ENCODE peak calls at places on chromosome 13, in four cellular contexts. D is Panc1, N is colonic mucosa, Z is NT2/D1. Q is an unnamed sample. For H3K4me1 and H3K9me3, the result is how much of the 10 kb centered on the place peaks cover.

GRCh38 chr13:109165417-109165904 is 536.0 kb downstream of the MYO16 start:
- DNase-seq in D (no peak), N (no peak), Z (no peak), Q (peak)

GRCh38 chr13:57716295-57716694 is 84.8 kb downstream of the PCDH17 start:
- DNase-seq in D (no peak), N (no peak), Z (peak), Q (no peak)

GRCh38 chr13:98144501-98145350 is 1.8 kb downstream of the FARP1 start:
- DNase-seq in D (no peak), N (peak), Z (no peak), Q (peak)

GRCh38 chr13:93963266-93964131 is 516.0 kb downstream of the DCT start:
- DNase-seq in D (peak), N (no peak), Z (no peak), Q (peak)

GRCh38 chr13:25920931-25921330 is 130.9 kb downstream of the SHISA2 start:
- DNase-seq in D (no peak), N (no peak), Z (no peak), Q (no peak)

GRCh38 chr13:25679936-25680335 is 308.2 kb downstream of the ATP8A2 start:
- DNase-seq in D (no peak), N (no peak), Z (no peak), Q (no peak)

GRCh38 chr13:44188257-44188656 is 185.4 kb upstream of the SERP2 start:
- DNase-seq in D (no peak), N (no peak), Z (no peak), Q (peak)

GRCh38 chr13:21463424-21463823 is 4.3 kb upstream of the ZDHHC20 start:
- DNase-seq in D (no peak), N (no peak), Z (no peak), Q (no peak)

GRCh38 chr13:97275265-97275664 is 53.1 kb downstream of the MBNL2 start:
- DNase-seq in D (no peak), N (no peak), Z (no peak), Q (no peak)

GRCh38 chr13:75445717-75446529 is 36.0 kb downstream of the TBC1D4 start:
- DNase-seq in D (no peak), N (no peak), Z (no peak), Q (no peak)

GRCh38 chr13:67043901-67044300 is 186.2 kb downstream of the PCDH9 start:
- DNase-seq in D (no peak), N (no peak), Z (no peak), Q (no peak)

GRCh38 chr13:69287050-69287698 is 820.5 kb upstream of the ATXN8OS start:
- DNase-seq in D (no peak), N (no peak), Z (no peak), Q (no peak)

GRCh38 chr13:86403213-86403612 is 604.0 kb upstream of the SLITRK6 start:
- DNase-seq in D (no peak), N (no peak), Z (no peak), Q (no peak)

GRCh38 chr13:20873348-20873747 is 29.2 kb downstream of the XPO4 start:
- DNase-seq in D (no peak), N (no peak), Z (no peak), Q (no peak)

GRCh38 chr13:77502104-77502720 is 33.3 kb upstream of the SCEL start:
- DNase-seq in D (no peak), N (no peak), Z (no peak), Q (no peak)

GRCh38 chr13:24228852-24229458 is 68.4 kb downstream of the SPATA13 start:
- DNase-seq in D (no peak), N (peak), Z (peak), Q (no peak)

GRCh38 chr13:98994896-98995295 is 17.0 kb upstream of the DOCK9 start:
- DNase-seq in D (no peak), N (no peak), Z (no peak), Q (peak)

GRCh38 chr13:101628900-101629299 is 176.4 kb downstream of the ITGBL1 start:
- DNase-seq in D (no peak), N (no peak), Z (no peak), Q (no peak)
- H3K4me1 ChIP-seq in D (under half), N (under half), Z (under half), Q (under half)

GRCh38 chr13:36950330-36950729 is 30.3 kb upstream of the SMAD9 start:
- DNase-seq in D (no peak), N (no peak), Z (no peak), Q (no peak)

GRCh38 chr13:36959438-36960116 is 39.5 kb upstream of the SMAD9 start:
- DNase-seq in D (no peak), N (no peak), Z (no peak), Q (no peak)

GRCh38 chr13:36950920-36951319 is 30.9 kb upstream of the SMAD9 start:
- DNase-seq in D (no peak), N (no peak), Z (no peak), Q (no peak)

DNA sequence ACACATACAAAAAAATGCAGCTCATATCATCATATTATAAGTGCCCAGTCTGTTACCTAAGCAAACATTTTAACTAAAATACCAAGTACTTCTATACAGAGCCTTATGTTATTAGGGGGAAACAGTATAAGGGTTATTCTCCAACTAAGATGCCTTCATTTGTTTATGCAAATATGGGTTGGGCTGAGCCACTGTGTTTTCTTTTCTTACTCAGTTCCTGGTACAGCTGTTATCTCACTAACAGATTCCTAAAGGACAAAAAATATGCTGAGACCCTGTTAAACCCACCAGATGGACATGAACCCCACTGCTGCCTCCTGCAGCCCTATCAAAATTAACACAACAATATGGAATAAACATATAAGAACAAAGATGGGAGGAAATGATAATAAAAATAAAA is 34.5 kb upstream of the SMAD9 start:
- DNase-seq in D (no peak), N (no peak), Z (no peak), Q (no peak)
- H3K9me3 ChIP-seq in D (under half), N (under half), Z (under half), Q (under half)

GRCh38 chr13:33262554-33262953 is 23.0 kb downstream of the STARD13 start:
- DNase-seq in D (no peak), N (peak), Z (no peak), Q (no peak)

GRCh38 chr13:33263976-33264619 is 21.5 kb downstream of the STARD13 start:
- DNase-seq in D (no peak), N (no peak), Z (no peak), Q (no peak)

GRCh38 chr13:33263484-33263883 is 22.1 kb downstream of the STARD13 start:
- DNase-seq in D (no peak), N (no peak), Z (no peak), Q (no peak)

GRCh38 chr13:33262069-33262487 is 23.5 kb downstream of the STARD13 start:
- DNase-seq in D (no peak), N (peak), Z (no peak), Q (no peak)

DNA sequence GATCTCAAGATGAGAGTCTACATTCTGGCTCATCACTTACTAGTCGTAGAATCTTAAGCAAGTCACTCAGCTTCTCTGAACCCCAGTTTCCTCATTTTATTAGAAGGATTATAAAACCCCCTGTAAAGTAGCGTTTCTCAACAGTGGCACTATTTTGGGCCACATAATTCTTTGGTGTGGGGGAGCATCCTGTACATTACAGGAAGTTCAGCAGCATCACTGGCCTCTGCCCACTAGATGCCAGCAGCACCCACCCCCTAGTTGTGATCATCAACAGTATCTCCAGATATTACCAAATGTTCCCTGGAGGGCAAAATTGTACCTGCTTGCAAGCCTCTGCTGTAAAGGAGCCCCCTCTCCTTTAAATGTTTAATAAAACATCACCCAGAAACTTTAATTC is 22.6 kb downstream of the STARD13 start:
- DNase-seq in D (no peak), N (no peak), Z (no peak), Q (no peak)
- H3K4me1 ChIP-seq in D (under half), N (under half), Z (under half), Q (half or more)

GRCh38 chr13:83667606-83668005 is 214.7 kb downstream of the SLITRK1 start:
- DNase-seq in D (no peak), N (no peak), Z (no peak), Q (no peak)
- H3K9me3 ChIP-seq in D (under half), N (under half), Z (under half), Q (under half)